ENCODE peak calls at places on chromosomes 2 and 18, in four cellular contexts. D is K562, M is HepG2, H is A549. X is an unnamed sample.

GRCh38 chr2:162711832-162712540 is 126.6 kb downstream of the KCNH7 start:
- DNase-seq in M (peak; percentile 9), H (no peak), D (no peak), X (no peak)

GRCh38 chr18:65235966-65236634 is 514.7 kb upstream of the CDH7 start:
- DNase-seq in M (no peak), D (no peak), H (no peak), X (no peak)

GRCh38 chr2:150733219-150733618 is 245.8 kb upstream of the RND3 start:
- DNase-seq in H (no peak), M (no peak), D (no peak), X (no peak)

GRCh38 chr2:96954490-96954846 is 31.9 kb downstream of the FAM178B start:
- DNase-seq in D (no peak), H (no peak), M (no peak), X (no peak)

GRCh38 chr2:200795044-200795443 is 16.7 kb upstream of the BZW1 start:
- DNase-seq in H (no peak), M (peak; percentile 25), D (peak; percentile 48), X (peak; percentile 54)

GRCh38 chr2:88027709-88028389 is 11.5 kb upstream of the RNU2-63P start:
- DNase-seq in M (no peak), D (no peak), H (no peak), X (no peak)

GRCh38 chr2:241272298-241272721 is 43.2 kb downstream of the HDLBP start:
- DNase-seq in H (no peak), M (no peak), D (no peak), X (no peak)

GRCh38 chr2:163420604-163421003 is 315.2 kb downstream of the FIGN start:
- DNase-seq in H (no peak), M (no peak), D (no peak), X (no peak)

GRCh38 chr2:237453671-237454070 is 33.4 kb upstream of the MLPH start:
- DNase-seq in D (no peak), M (no peak), H (no peak), X (no peak)

GRCh38 chr2:105768961-105769452 is 24.3 kb downstream of the NCK2 start:
- DNase-seq in D (no peak), H (no peak), M (no peak), X (no peak)

GRCh38 chr2:153871231-153872221 is at the start of gene GALNT13:
- DNase-seq in H (peak; percentile 47), M (peak; percentile 57), D (no peak), X (peak; percentile 89)

GRCh38 chr18:54020346-54020745 is 204.1 kb downstream of the MBD2 start:
- DNase-seq in H (no peak), M (no peak), D (no peak), X (no peak)

GRCh38 chr2:216001612-216002215 is 11.6 kb downstream of the MREG start:
- DNase-seq in M (no peak), H (no peak), D (no peak), X (no peak)

GRCh38 chr2:192228685-192229084 is 34.0 kb upstream of the TMEFF2 start:
- DNase-seq in D (no peak), M (no peak), H (no peak), X (no peak)

GRCh38 chr2:10271509-10271908 is 31.2 kb upstream of the HPCAL1 start:
- DNase-seq in M (no peak), H (no peak), D (no peak), X (no peak)

GRCh38 chr2:236626391-236627150 is 56.9 kb downstream of the ACKR3 start:
- DNase-seq in M (no peak), D (no peak), H (no peak), X (no peak)

GRCh38 chr2:1702186-1702565 is 42.1 kb downstream of the PXDN start:
- DNase-seq in H (no peak), D (no peak), M (no peak), X (no peak)

GRCh38 chr2:233980955-233981555 is 63.9 kb downstream of the TRPM8 start:
- DNase-seq in M (no peak), D (no peak), H (no peak), X (no peak)

GRCh38 chr18:13285874-13286273 is 67.3 kb downstream of the LDLRAD4 start:
- DNase-seq in D (no peak), M (no peak), H (no peak), X (no peak)

GRCh38 chr18:13286456-13287125 is 68.0 kb downstream of the LDLRAD4 start:
- DNase-seq in M (no peak), D (no peak), H (no peak), X (no peak)

GRCh38 chr18:13288509-13289138 is 70.1 kb downstream of the LDLRAD4 start:
- DNase-seq in M (no peak), H (no peak), D (no peak), X (no peak)

GRCh38 chr18:13289501-13290205 is 71.1 kb downstream of the LDLRAD4 start:
- DNase-seq in H (no peak), M (no peak), D (no peak), X (no peak)

GRCh38 chr18:13287372-13287771 is 68.8 kb downstream of the LDLRAD4 start:
- DNase-seq in H (no peak), M (no peak), D (no peak), X (no peak)
- TF ChIP-seq PHF8 in H (no peak), M (no peak), D (no peak), X (no peak)

DNA sequence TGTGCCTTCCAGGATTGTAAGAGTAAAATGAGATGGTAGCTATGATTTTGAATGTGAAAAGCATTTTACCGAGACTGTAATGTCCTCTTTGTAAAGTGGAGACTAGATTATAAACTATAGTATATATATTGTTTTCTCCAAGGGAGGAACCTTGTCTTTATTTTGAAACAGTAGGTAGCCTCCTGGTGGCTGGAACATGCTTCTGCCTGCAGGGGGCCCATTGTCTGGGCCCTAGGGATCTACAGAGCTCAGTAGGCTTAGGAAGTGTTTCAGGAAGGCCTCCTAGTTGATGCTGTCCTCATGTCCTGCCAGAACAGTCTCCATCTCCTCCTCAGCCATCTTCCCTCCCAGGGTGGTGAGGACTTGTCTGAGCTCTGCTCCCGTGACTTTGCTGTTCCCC is 3.0 kb downstream of the PIKFYVE start:
- DNase-seq in D (no peak), H (peak; percentile 14), M (peak; percentile 35), X (no peak)
- TF ChIP-seq CTCF in D (peak; percentile 54), H (no peak), M (peak; percentile 55), X (no peak)

GRCh38 chr2:74415762-74416395 is 5.5 kb downstream of the C2orf81 start:
- DNase-seq in H (no peak), D (no peak), M (no peak), X (no peak)
- TF ChIP-seq PHF8 in H (no peak), D (no peak), M (no peak), X (no peak)

GRCh38 chr18:22332590-22332989 is 85.1 kb downstream of the CTAGE1 start:
- DNase-seq in M (peak; percentile 5), D (peak; percentile 55), H (peak; percentile 12), X (peak; percentile 75)
- TF ChIP-seq CTCF in M (peak; percentile 26), D (peak; percentile 97), H (no peak), X (peak; percentile 91)

DNA sequence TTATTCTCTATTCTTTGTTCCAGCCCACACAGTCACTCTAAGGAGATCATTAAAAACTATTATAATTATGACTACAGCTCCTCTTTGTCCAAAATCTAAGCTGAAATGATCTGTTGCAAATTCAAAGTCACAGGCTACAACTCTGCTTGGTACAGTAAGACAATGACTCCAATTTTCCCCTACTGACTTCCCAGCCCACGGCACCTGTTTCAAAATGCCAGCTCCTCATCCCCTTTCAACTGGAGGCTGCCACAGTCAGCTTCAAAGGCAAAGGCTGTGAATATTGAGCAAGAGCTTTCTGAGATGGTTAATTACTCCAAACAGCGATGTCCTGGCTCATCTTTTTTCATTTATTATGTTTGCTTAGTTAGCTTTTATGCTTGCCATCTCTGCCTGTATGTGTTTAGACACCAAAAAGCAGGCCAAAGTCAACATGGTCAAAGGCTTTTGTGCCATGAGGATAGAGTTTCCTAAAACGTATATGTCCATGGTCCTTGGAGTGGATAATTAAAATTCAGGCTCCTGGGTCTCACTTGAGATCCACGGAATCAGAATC is 141.1 kb downstream of the DOCK10 start:
- DNase-seq in M (no peak), H (no peak), D (no peak), X (no peak)
- TF ChIP-seq PHF8 in M (no peak), H (no peak), D (no peak), X (no peak)

DNA sequence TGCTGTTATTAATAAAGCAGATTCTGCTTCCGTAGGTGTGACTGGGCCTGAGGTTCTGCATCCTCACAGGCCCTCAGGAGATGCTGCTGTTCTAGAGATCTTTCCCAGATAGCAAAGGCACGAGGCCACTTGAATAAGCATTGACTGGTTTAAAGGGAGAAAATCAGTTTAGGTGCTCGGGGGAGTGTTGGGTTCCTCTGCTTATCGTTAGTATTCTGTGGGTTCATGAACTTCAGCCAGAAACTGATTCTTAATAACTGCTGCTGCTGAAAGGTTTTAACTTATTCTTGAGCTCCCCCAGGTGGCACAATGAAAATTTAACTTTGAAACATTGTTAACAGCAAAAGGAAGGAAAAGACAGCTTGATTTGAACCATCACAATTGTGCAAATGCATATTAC is 56.9 kb downstream of the ITGA6 start:
- DNase-seq in D (no peak), H (no peak), M (peak; percentile 41), X (no peak)
- TF ChIP-seq CTCF in D (peak; percentile 24), H (peak; percentile 55), M (peak; percentile 58), X (no peak)

DNA sequence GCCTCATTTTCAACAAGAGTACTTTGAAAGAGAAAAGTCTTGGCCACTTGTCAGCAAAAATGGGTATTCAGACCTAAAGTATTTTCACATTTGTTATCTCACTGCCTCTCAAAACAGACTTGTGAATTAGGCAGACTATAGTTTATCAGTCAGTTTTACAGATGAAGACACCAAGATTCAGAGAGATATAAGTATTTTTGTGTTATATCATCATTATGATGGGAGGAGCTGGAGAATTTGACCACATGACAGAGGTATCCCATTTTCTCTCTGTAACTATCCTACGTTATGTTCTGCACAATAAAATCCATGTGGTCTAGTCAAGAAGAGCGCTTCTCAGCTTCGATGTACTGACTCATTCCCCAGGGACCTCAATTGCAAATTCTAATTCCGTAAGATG is 213.7 kb downstream of the MYCN start:
- DNase-seq in D (no peak), H (no peak), M (no peak), X (no peak)
- TF ChIP-seq PHF8 in D (no peak), H (no peak), M (no peak), X (no peak)

DNA sequence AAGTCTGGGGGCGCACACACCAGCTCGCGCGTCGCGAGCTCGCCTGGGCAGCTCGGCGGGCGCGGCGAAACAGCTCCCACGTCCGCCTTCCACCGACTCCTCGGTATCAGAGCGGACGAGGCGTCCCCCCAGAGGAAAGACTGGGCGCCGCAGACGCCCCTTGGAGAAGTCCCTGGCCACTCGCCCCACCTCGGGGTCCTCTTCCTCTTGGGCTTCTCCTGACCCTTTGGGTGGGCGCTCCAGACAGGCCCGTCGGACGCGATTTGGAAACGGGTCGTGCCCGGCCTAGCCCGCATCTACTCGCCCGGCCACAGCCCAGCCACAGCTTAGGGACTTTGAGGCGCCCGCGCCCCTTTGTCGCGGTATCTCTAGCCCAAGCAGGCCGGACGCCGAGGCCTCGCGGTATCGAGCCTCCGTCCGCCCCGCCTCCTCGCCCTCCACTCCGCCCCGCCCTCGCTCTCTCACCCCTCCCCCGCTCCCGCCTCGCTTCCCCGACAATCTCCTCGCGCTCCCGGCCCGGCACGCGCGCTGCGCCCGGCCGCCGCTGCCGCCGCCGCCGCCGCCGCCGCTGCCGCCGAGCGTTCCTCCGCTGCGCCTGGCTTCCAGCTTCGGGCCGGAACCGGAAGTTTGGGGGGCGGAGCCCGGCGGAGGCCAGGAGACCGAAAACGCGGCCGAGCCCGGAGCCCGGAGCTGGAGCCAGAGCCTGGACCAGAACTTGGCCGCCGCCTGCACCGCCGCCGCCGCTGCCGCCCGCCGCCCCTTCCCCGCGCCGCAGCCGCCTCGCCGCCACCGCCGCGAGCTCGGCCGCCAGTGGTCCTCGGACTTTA is 752 bp upstream of the ACVR2A start:
- DNase-seq in M (peak; percentile 82), D (peak; percentile 88), H (peak; percentile 77), X (peak; percentile 46)
- TF ChIP-seq CTCF in M (peak; percentile 56), D (peak; percentile 2), H (peak; percentile 6), X (no peak)